ENCODE peak calls at places on chromosomes 2 and 18, in six cellular contexts. Y is Daoy, V is lower lobe of right lung, K is RKO, Z is SK-N-DZ, R is lower leg skin. T is an unnamed sample.

GRCh38 chr2:231545105-231545902 is 15.1 kb upstream of the NMUR1 start:
- DNase-seq in K (no peak), Z (no peak), V (peak), Y (peak), R (peak), T (no peak)

GRCh38 chr2:220107380-220107791 is 480.0 kb downstream of the SLC4A3 start:
- DNase-seq in K (no peak), Z (no peak), V (no peak), R (no peak), Y (no peak), T (no peak)

GRCh38 chr2:10400568-10400977 is 47.6 kb downstream of the ODC1 start:
- DNase-seq in V (peak), K (no peak), Z (no peak), R (no peak), Y (no peak), T (no peak)

GRCh38 chr2:210524533-210524932 is 31.9 kb upstream of the CPS1 start:
- DNase-seq in Z (no peak), V (no peak), K (no peak), R (no peak), Y (no peak), T (no peak)

GRCh38 chr2:148978736-148979135 is 59.8 kb upstream of the LYPD6B start:
- DNase-seq in Z (peak), K (no peak), R (no peak), V (no peak), Y (no peak), T (no peak)

GRCh38 chr2:173027181-173028128 is 48.2 kb upstream of the MAP3K20 start:
- DNase-seq in V (peak), Y (peak), Z (peak), K (peak), R (peak), T (peak)

GRCh38 chr2:140248623-140249022 is 1468.4 kb upstream of the NXPH2 start:
- DNase-seq in R (no peak), Y (no peak), Z (no peak), V (no peak), K (no peak), T (no peak)

GRCh38 chr2:200056105-200056504 is 100.7 kb downstream of the MAIP1 start:
- DNase-seq in Z (no peak), R (no peak), Y (no peak), K (no peak), V (no peak), T (no peak)

GRCh38 chr2:224807153-224807964 is 91.2 kb upstream of the CCDC195 start:
- DNase-seq in R (no peak), K (no peak), V (no peak), Z (no peak), Y (no peak), T (no peak)

GRCh38 chr2:71303849-71304248 is 27.7 kb upstream of the ZNF638 start:
- DNase-seq in Y (no peak), Z (no peak), K (no peak), V (no peak), R (no peak), T (no peak)

GRCh38 chr2:233130024-233130423 is 69.9 kb downstream of the INPP5D start:
- DNase-seq in K (no peak), Z (no peak), V (no peak), R (no peak), Y (no peak), T (no peak)

GRCh38 chr2:235901243-235901642 is 266.9 kb downstream of the GBX2 start:
- DNase-seq in Y (no peak), Z (no peak), V (no peak), R (no peak), K (no peak), T (no peak)

GRCh38 chr2:196101325-196101981 is 32.8 kb upstream of the DNAH7 start:
- DNase-seq in Z (peak), K (no peak), R (no peak), V (no peak), Y (peak), T (no peak)

GRCh38 chr18:65227970-65228369 is 522.8 kb upstream of the CDH7 start:
- DNase-seq in V (no peak), Z (no peak), K (peak), Y (no peak), R (no peak), T (no peak)

GRCh38 chr18:60549338-60549960 is 176.9 kb upstream of the MC4R start:
- DNase-seq in Z (peak), R (no peak), Y (peak), V (no peak), K (peak), T (no peak)

GRCh38 chr2:46648141-46648742 is 168.9 kb downstream of the TMEM247 start:
- DNase-seq in Y (no peak), R (no peak), K (no peak), V (no peak), Z (no peak), T (no peak)